ENCODE peak calls at places on chromosomes 13 and 19, in seven cellular contexts. One of them, this sample, is unnamed.

GRCh38 chr13:100566543-100566942 is 22.0 kb downstream of the GGACT start:
- DNase-seq in neural progenitor cell: no peak
- DNase-seq in activated T-helper 1 cell treated with anti-CD3 and anti-CD28 coated beads, Interleukin-12 subunit alpha, Interleukin-12 subunit beta, Interleukin-2, Interleukin-4 antibody, amounts not matched to agents 30 ng/mL and 10 ng/mL and 1 ng/mL, durations not matched to agents 14 hours and 24 hours and 36 hours: no peak
- DNase-seq in RWPE1: no peak
- DNase-seq in HFF-Myc: no peak
- DNase-seq in lower lobe of right lung: no peak
- DNase-seq in RWPE2: no peak
- DNase-seq in this sample: no peak

GRCh38 chr13:20492641-20493040 is 33.0 kb downstream of the CRYL1 start:
- DNase-seq in neural progenitor cell: peak
- DNase-seq in RWPE2: no peak
- DNase-seq in RWPE1: no peak
- DNase-seq in activated T-helper 1 cell treated with anti-CD3 and anti-CD28 coated beads, Interleukin-12 subunit alpha, Interleukin-12 subunit beta, Interleukin-2, Interleukin-4 antibody, amounts not matched to agents 30 ng/mL and 10 ng/mL and 1 ng/mL, durations not matched to agents 14 hours and 24 hours and 36 hours: no peak
- DNase-seq in HFF-Myc: no peak
- DNase-seq in lower lobe of right lung: no peak
- DNase-seq in this sample: no peak

GRCh38 chr19:10975374-10976036 is 14.7 kb downstream of the SMARCA4 start:
- DNase-seq in lower lobe of right lung: no peak
- DNase-seq in activated T-helper 1 cell treated with anti-CD3 and anti-CD28 coated beads, Interleukin-12 subunit alpha, Interleukin-12 subunit beta, Interleukin-2, Interleukin-4 antibody, amounts not matched to agents 30 ng/mL and 10 ng/mL and 1 ng/mL, durations not matched to agents 14 hours and 24 hours and 36 hours: no peak
- DNase-seq in RWPE2: no peak
- DNase-seq in neural progenitor cell: no peak
- DNase-seq in HFF-Myc: no peak
- DNase-seq in RWPE1: no peak
- DNase-seq in this sample: no peak

GRCh38 chr19:35041548-35042055 is at the start of gene HPN:
- DNase-seq in RWPE1: no peak
- DNase-seq in RWPE2: peak
- DNase-seq in HFF-Myc: no peak
- DNase-seq in activated T-helper 1 cell treated with anti-CD3 and anti-CD28 coated beads, Interleukin-12 subunit alpha, Interleukin-12 subunit beta, Interleukin-2, Interleukin-4 antibody, amounts not matched to agents 30 ng/mL and 10 ng/mL and 1 ng/mL, durations not matched to agents 14 hours and 24 hours and 36 hours: no peak
- DNase-seq in neural progenitor cell: peak
- DNase-seq in lower lobe of right lung: peak
- DNase-seq in this sample: peak

GRCh38 chr19:3338541-3339181 is 27.7 kb upstream of the NFIC start:
- DNase-seq in RWPE1: no peak
- DNase-seq in HFF-Myc: no peak
- DNase-seq in lower lobe of right lung: peak
- DNase-seq in neural progenitor cell: no peak
- DNase-seq in RWPE2: no peak
- DNase-seq in activated T-helper 1 cell treated with anti-CD3 and anti-CD28 coated beads, Interleukin-12 subunit alpha, Interleukin-12 subunit beta, Interleukin-2, Interleukin-4 antibody, amounts not matched to agents 30 ng/mL and 10 ng/mL and 1 ng/mL, durations not matched to agents 14 hours and 24 hours and 36 hours: no peak
- DNase-seq in this sample: peak

GRCh38 chr19:10450191-10450852 is 30.0 kb downstream of the PDE4A start:
- DNase-seq in HFF-Myc: no peak
- DNase-seq in neural progenitor cell: no peak
- DNase-seq in activated T-helper 1 cell treated with anti-CD3 and anti-CD28 coated beads, Interleukin-12 subunit alpha, Interleukin-12 subunit beta, Interleukin-2, Interleukin-4 antibody, amounts not matched to agents 30 ng/mL and 10 ng/mL and 1 ng/mL, durations not matched to agents 14 hours and 24 hours and 36 hours: no peak
- DNase-seq in lower lobe of right lung: no peak
- DNase-seq in RWPE1: no peak
- DNase-seq in RWPE2: no peak
- DNase-seq in this sample: no peak

GRCh38 chr13:65417953-65418352 is 1812.2 kb downstream of the PCDH9 start:
- DNase-seq in HFF-Myc: no peak
- DNase-seq in RWPE2: no peak
- DNase-seq in activated T-helper 1 cell treated with anti-CD3 and anti-CD28 coated beads, Interleukin-12 subunit alpha, Interleukin-12 subunit beta, Interleukin-2, Interleukin-4 antibody, amounts not matched to agents 30 ng/mL and 10 ng/mL and 1 ng/mL, durations not matched to agents 14 hours and 24 hours and 36 hours: no peak
- DNase-seq in RWPE1: no peak
- DNase-seq in lower lobe of right lung: no peak
- DNase-seq in neural progenitor cell: no peak
- DNase-seq in this sample: no peak

GRCh38 chr19:5141926-5142724 is 173.2 kb downstream of the KDM4B start:
- DNase-seq in lower lobe of right lung: no peak
- DNase-seq in HFF-Myc: no peak
- DNase-seq in RWPE1: no peak
- DNase-seq in RWPE2: no peak
- DNase-seq in activated T-helper 1 cell treated with anti-CD3 and anti-CD28 coated beads, Interleukin-12 subunit alpha, Interleukin-12 subunit beta, Interleukin-2, Interleukin-4 antibody, amounts not matched to agents 30 ng/mL and 10 ng/mL and 1 ng/mL, durations not matched to agents 14 hours and 24 hours and 36 hours: no peak
- DNase-seq in neural progenitor cell: no peak
- DNase-seq in this sample: peak

GRCh38 chr19:56712609-56713008 is 41.1 kb upstream of the ZNF835 start:
- DNase-seq in lower lobe of right lung: no peak
- DNase-seq in HFF-Myc: no peak
- DNase-seq in RWPE1: no peak
- DNase-seq in activated T-helper 1 cell treated with anti-CD3 and anti-CD28 coated beads, Interleukin-12 subunit alpha, Interleukin-12 subunit beta, Interleukin-2, Interleukin-4 antibody, amounts not matched to agents 30 ng/mL and 10 ng/mL and 1 ng/mL, durations not matched to agents 14 hours and 24 hours and 36 hours: no peak
- DNase-seq in RWPE2: no peak
- DNase-seq in neural progenitor cell: no peak
- DNase-seq in this sample: no peak

GRCh38 chr19:45769821-45770191 is 754 bp upstream of the SIX5 start:
- DNase-seq in activated T-helper 1 cell treated with anti-CD3 and anti-CD28 coated beads, Interleukin-12 subunit alpha, Interleukin-12 subunit beta, Interleukin-2, Interleukin-4 antibody, amounts not matched to agents 30 ng/mL and 10 ng/mL and 1 ng/mL, durations not matched to agents 14 hours and 24 hours and 36 hours: peak
- DNase-seq in neural progenitor cell: peak
- DNase-seq in lower lobe of right lung: peak
- DNase-seq in RWPE2: peak
- DNase-seq in HFF-Myc: no peak
- DNase-seq in RWPE1: no peak
- DNase-seq in this sample: peak

GRCh38 chr13:113226873-113227272 is 17.5 kb downstream of the CUL4A start:
- DNase-seq in lower lobe of right lung: no peak
- DNase-seq in HFF-Myc: no peak
- DNase-seq in RWPE1: no peak
- DNase-seq in RWPE2: no peak
- DNase-seq in activated T-helper 1 cell treated with anti-CD3 and anti-CD28 coated beads, Interleukin-12 subunit alpha, Interleukin-12 subunit beta, Interleukin-2, Interleukin-4 antibody, amounts not matched to agents 30 ng/mL and 10 ng/mL and 1 ng/mL, durations not matched to agents 14 hours and 24 hours and 36 hours: no peak
- DNase-seq in neural progenitor cell: no peak
- DNase-seq in this sample: no peak

GRCh38 chr13:19601749-19602725 is 31.4 kb upstream of the MPHOSPH8 start:
- DNase-seq in lower lobe of right lung: peak
- DNase-seq in neural progenitor cell: peak
- DNase-seq in RWPE2: no peak
- DNase-seq in HFF-Myc: no peak
- DNase-seq in RWPE1: peak
- DNase-seq in activated T-helper 1 cell treated with anti-CD3 and anti-CD28 coated beads, Interleukin-12 subunit alpha, Interleukin-12 subunit beta, Interleukin-2, Interleukin-4 antibody, amounts not matched to agents 30 ng/mL and 10 ng/mL and 1 ng/mL, durations not matched to agents 14 hours and 24 hours and 36 hours: peak
- DNase-seq in this sample: peak

GRCh38 chr13:20161275-20161950 is 561 bp upstream of the GJA3 start:
- DNase-seq in HFF-Myc: no peak
- DNase-seq in activated T-helper 1 cell treated with anti-CD3 and anti-CD28 coated beads, Interleukin-12 subunit alpha, Interleukin-12 subunit beta, Interleukin-2, Interleukin-4 antibody, amounts not matched to agents 30 ng/mL and 10 ng/mL and 1 ng/mL, durations not matched to agents 14 hours and 24 hours and 36 hours: peak
- DNase-seq in lower lobe of right lung: no peak
- DNase-seq in neural progenitor cell: peak
- DNase-seq in RWPE1: no peak
- DNase-seq in RWPE2: no peak
- DNase-seq in this sample: no peak

GRCh38 chr19:53621885-53622710 is 9.7 kb upstream of the DPRX start:
- DNase-seq in lower lobe of right lung: no peak
- DNase-seq in activated T-helper 1 cell treated with anti-CD3 and anti-CD28 coated beads, Interleukin-12 subunit alpha, Interleukin-12 subunit beta, Interleukin-2, Interleukin-4 antibody, amounts not matched to agents 30 ng/mL and 10 ng/mL and 1 ng/mL, durations not matched to agents 14 hours and 24 hours and 36 hours: no peak
- DNase-seq in neural progenitor cell: no peak
- DNase-seq in HFF-Myc: no peak
- DNase-seq in RWPE2: no peak
- DNase-seq in RWPE1: peak
- DNase-seq in this sample: no peak

GRCh38 chr13:98454389-98454881 is 122.5 kb downstream of the STK24 start:
- DNase-seq in lower lobe of right lung: no peak
- DNase-seq in HFF-Myc: peak
- DNase-seq in RWPE2: no peak
- DNase-seq in neural progenitor cell: no peak
- DNase-seq in activated T-helper 1 cell treated with anti-CD3 and anti-CD28 coated beads, Interleukin-12 subunit alpha, Interleukin-12 subunit beta, Interleukin-2, Interleukin-4 antibody, amounts not matched to agents 30 ng/mL and 10 ng/mL and 1 ng/mL, durations not matched to agents 14 hours and 24 hours and 36 hours: no peak
- DNase-seq in RWPE1: no peak
- DNase-seq in this sample: peak

GRCh38 chr13:111852701-111853100 is 214.2 kb upstream of the SOX1 start:
- DNase-seq in HFF-Myc: no peak
- DNase-seq in neural progenitor cell: no peak
- DNase-seq in lower lobe of right lung: no peak
- DNase-seq in activated T-helper 1 cell treated with anti-CD3 and anti-CD28 coated beads, Interleukin-12 subunit alpha, Interleukin-12 subunit beta, Interleukin-2, Interleukin-4 antibody, amounts not matched to agents 30 ng/mL and 10 ng/mL and 1 ng/mL, durations not matched to agents 14 hours and 24 hours and 36 hours: no peak
- DNase-seq in RWPE1: no peak
- DNase-seq in RWPE2: no peak
- DNase-seq in this sample: no peak

GRCh38 chr13:46295531-46296464 is 84.1 kb downstream of the LRRC63 start:
- DNase-seq in activated T-helper 1 cell treated with anti-CD3 and anti-CD28 coated beads, Interleukin-12 subunit alpha, Interleukin-12 subunit beta, Interleukin-2, Interleukin-4 antibody, amounts not matched to agents 30 ng/mL and 10 ng/mL and 1 ng/mL, durations not matched to agents 14 hours and 24 hours and 36 hours: peak
- DNase-seq in HFF-Myc: peak
- DNase-seq in lower lobe of right lung: peak
- DNase-seq in RWPE2: no peak
- DNase-seq in RWPE1: peak
- DNase-seq in neural progenitor cell: no peak
- DNase-seq in this sample: no peak

GRCh38 chr19:5154129-5154798 is 185.4 kb downstream of the KDM4B start:
- DNase-seq in HFF-Myc: no peak
- DNase-seq in lower lobe of right lung: no peak
- DNase-seq in neural progenitor cell: peak
- DNase-seq in RWPE1: no peak
- DNase-seq in activated T-helper 1 cell treated with anti-CD3 and anti-CD28 coated beads, Interleukin-12 subunit alpha, Interleukin-12 subunit beta, Interleukin-2, Interleukin-4 antibody, amounts not matched to agents 30 ng/mL and 10 ng/mL and 1 ng/mL, durations not matched to agents 14 hours and 24 hours and 36 hours: no peak
- DNase-seq in RWPE2: no peak
- DNase-seq in this sample: peak

GRCh38 chr13:29706923-29707322 is 111.4 kb upstream of the SLC7A1 start:
- DNase-seq in lower lobe of right lung: no peak
- DNase-seq in HFF-Myc: no peak
- DNase-seq in neural progenitor cell: no peak
- DNase-seq in RWPE2: no peak
- DNase-seq in RWPE1: no peak
- DNase-seq in activated T-helper 1 cell treated with anti-CD3 and anti-CD28 coated beads, Interleukin-12 subunit alpha, Interleukin-12 subunit beta, Interleukin-2, Interleukin-4 antibody, amounts not matched to agents 30 ng/mL and 10 ng/mL and 1 ng/mL, durations not matched to agents 14 hours and 24 hours and 36 hours: no peak
- DNase-seq in this sample: no peak

GRCh38 chr13:33446821-33447481 is 161.4 kb upstream of the STARD13 start:
- DNase-seq in lower lobe of right lung: peak
- DNase-seq in RWPE1: peak
- DNase-seq in HFF-Myc: peak
- DNase-seq in neural progenitor cell: no peak
- DNase-seq in RWPE2: no peak
- DNase-seq in activated T-helper 1 cell treated with anti-CD3 and anti-CD28 coated beads, Interleukin-12 subunit alpha, Interleukin-12 subunit beta, Interleukin-2, Interleukin-4 antibody, amounts not matched to agents 30 ng/mL and 10 ng/mL and 1 ng/mL, durations not matched to agents 14 hours and 24 hours and 36 hours: no peak
- DNase-seq in this sample: no peak

GRCh38 chr19:35316560-35316959 is 12.4 kb upstream of the CD22 start:
- DNase-seq in lower lobe of right lung: no peak
- DNase-seq in activated T-helper 1 cell treated with anti-CD3 and anti-CD28 coated beads, Interleukin-12 subunit alpha, Interleukin-12 subunit beta, Interleukin-2, Interleukin-4 antibody, amounts not matched to agents 30 ng/mL and 10 ng/mL and 1 ng/mL, durations not matched to agents 14 hours and 24 hours and 36 hours: no peak
- DNase-seq in neural progenitor cell: no peak
- DNase-seq in HFF-Myc: no peak
- DNase-seq in RWPE2: no peak
- DNase-seq in RWPE1: no peak
- DNase-seq in this sample: no peak